ENCODE peak calls at places on chromosomes 12 and 14, in four cellular contexts. X, T, A and Z are unnamed samples.

GRCh38 chr14:37172024-37172869 is at the start of gene SLC25A21:
- DNase-seq in X (peak), T (peak), A (peak), Z (peak)

GRCh38 chr14:68774771-68775613 is 17.9 kb downstream of the ZFP36L1 start:
- DNase-seq in X (no peak), T (no peak), A (peak), Z (no peak)

GRCh38 chr12:27680638-27681037 is 15.6 kb upstream of the REP15 start:
- DNase-seq in X (no peak), T (no peak), A (no peak), Z (no peak)

GRCh38 chr12:48131517-48131916 is 12.4 kb downstream of the PFKM start:
- DNase-seq in X (no peak), T (no peak), A (no peak), Z (no peak)

GRCh38 chr14:93994919-93995682 is 2.0 kb upstream of the CCDC197 start:
- DNase-seq in X (no peak), T (no peak), A (peak), Z (peak)

GRCh38 chr12:85865905-85866304 is 8.2 kb upstream of the NTS start:
- DNase-seq in X (no peak), T (no peak), A (peak), Z (no peak)

GRCh38 chr12:92139634-92140555 is 5.8 kb downstream of the BTG1 start:
- DNase-seq in X (no peak), T (no peak), A (no peak), Z (no peak)

GRCh38 chr12:18153826-18154225 is 63.8 kb upstream of the RERGL start:
- DNase-seq in X (no peak), T (no peak), A (no peak), Z (no peak)

GRCh38 chr14:73743431-73743931 is 29.3 kb upstream of the PNMA1 start:
- DNase-seq in X (peak), T (no peak), A (peak), Z (no peak)

GRCh38 chr12:49552014-49552413 is 13.2 kb downstream of the KCNH3 start:
- DNase-seq in X (peak), T (no peak), A (peak), Z (no peak)

GRCh38 chr12:90589966-90590365 is 365.0 kb downstream of the CCER1 start:
- DNase-seq in X (no peak), T (no peak), A (no peak), Z (no peak)

GRCh38 chr12:23376238-23376637 is 573.2 kb downstream of the SOX5 start:
- DNase-seq in X (no peak), T (no peak), A (no peak), Z (no peak)

GRCh38 chr14:23013056-23014054 is 3.4 kb upstream of the C14orf93 start:
- DNase-seq in X (no peak), T (no peak), A (no peak), Z (no peak)

GRCh38 chr14:101781240-101782061 is 19.9 kb downstream of the PPP2R5C start:
- DNase-seq in X (peak), T (no peak), A (no peak), Z (no peak)

GRCh38 chr12:50185496-50185895 is 18.3 kb upstream of the CERS5 start:
- DNase-seq in X (no peak), T (no peak), A (no peak), Z (no peak)

GRCh38 chr12:107369006-107369405 is 275.7 kb upstream of the CRY1 start:
- DNase-seq in X (no peak), T (no peak), A (no peak), Z (no peak)
- H3K4me3 ChIP-seq in X (no peak), T (no peak), A (no peak), Z (no peak)

DNA sequence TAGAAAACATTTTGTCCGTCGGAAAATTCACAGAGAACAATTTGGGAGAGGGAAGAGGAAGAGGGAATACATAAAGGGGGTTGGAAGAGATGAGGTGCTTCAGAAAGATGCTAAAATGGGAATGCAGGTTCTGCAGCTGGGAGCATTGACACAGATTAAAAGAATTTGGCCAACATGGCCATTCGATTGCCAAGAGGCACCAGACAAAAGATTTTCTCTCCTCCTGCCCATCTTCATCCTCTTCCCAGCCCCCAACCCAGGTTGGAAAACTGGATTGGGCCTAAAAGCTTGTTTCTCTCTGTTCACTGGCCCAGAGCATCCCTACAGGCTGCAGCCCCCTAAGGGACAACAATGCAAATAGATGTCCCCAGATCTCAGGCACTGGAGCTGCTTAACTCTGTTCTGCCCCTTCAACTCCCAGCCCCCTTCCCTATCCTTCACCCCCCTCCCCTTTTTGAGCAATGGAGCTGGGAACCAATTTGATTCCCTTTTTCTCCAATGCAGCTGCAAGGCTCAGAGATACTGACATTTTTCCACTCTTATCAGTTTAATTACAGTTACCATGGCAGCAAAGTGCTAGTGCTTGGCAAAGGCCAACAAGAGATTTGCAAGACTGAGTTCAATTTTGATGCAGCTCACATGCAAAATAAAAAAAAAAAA is 1.9 kb downstream of the LMO3 start:
- DNase-seq in X (no peak), T (no peak), A (no peak), Z (no peak)
- H3K4me3 ChIP-seq in X (peak), T (no peak), A (no peak), Z (peak)

DNA sequence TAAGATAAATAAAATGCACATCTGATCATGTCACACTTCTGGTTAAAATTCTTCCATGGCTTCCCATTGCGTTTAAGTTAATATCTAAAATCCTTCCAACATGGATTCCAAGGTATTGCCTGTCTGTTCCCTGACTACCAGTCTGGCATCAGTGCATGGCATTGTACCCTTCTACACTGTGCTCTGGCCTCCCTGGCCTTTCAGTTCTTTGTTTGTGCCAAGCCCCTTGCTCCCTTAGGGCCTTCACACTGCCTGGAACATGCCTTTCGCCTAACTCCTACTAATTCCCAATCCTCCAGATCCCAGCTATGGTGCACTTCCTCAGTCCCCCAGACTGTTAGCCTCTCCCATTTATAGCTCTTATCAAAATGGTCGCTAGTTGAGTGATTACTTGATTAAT is 6.3 kb downstream of the CIPC start:
- DNase-seq in X (no peak), T (no peak), A (no peak), Z (no peak)
- H3K4me3 ChIP-seq in X (no peak), T (no peak), A (no peak), Z (no peak)

GRCh38 chr14:52025952-52026510 is 36.7 kb downstream of the RTRAF start:
- DNase-seq in X (no peak), T (no peak), A (no peak), Z (no peak)
- H3K4me3 ChIP-seq in X (no peak), T (no peak), A (no peak), Z (no peak)

GRCh38 chr12:79187032-79187431 is 322.5 kb downstream of the SYT1 start:
- DNase-seq in X (no peak), T (no peak), A (no peak), Z (no peak)
- H3K4me3 ChIP-seq in X (no peak), T (no peak), A (no peak), Z (no peak)

GRCh38 chr14:104239866-104240301 is 101.5 kb downstream of the KIF26A start:
- DNase-seq in X (peak), T (no peak), A (no peak), Z (no peak)

GRCh38 chr14:104243200-104243599 is 104.8 kb downstream of the KIF26A start:
- DNase-seq in X (no peak), T (no peak), A (no peak), Z (no peak)

GRCh38 chr14:104238424-104239184 is 100.2 kb downstream of the KIF26A start:
- DNase-seq in X (peak), T (no peak), A (no peak), Z (no peak)

GRCh38 chr14:104239185-104239775 is 100.9 kb downstream of the KIF26A start:
- DNase-seq in X (peak), T (no peak), A (no peak), Z (no peak)

GRCh38 chr14:104240426-104241157 is 102.2 kb downstream of the KIF26A start:
- DNase-seq in X (peak), T (no peak), A (no peak), Z (no peak)
- H3K4me3 ChIP-seq in X (no peak), T (no peak), A (no peak), Z (no peak)